ENCODE peak calls at places on chromosomes 2 and 18, in six cellular contexts. F, Q, G, Y, M and N are unnamed samples.

GRCh38 chr2:172370821-172371455 is 56.4 kb upstream of the ITGA6 start:
- DNase-seq in G (no peak), Y (no peak), M (no peak), Q (no peak), F (peak), N (no peak)

GRCh38 chr2:18092760-18093159 is 214.3 kb downstream of the KCNS3 start:
- DNase-seq in G (no peak), Y (no peak), M (no peak), Q (no peak), F (no peak), N (no peak)

GRCh38 chr2:8447610-8448221 is 234.1 kb upstream of the ID2 start:
- DNase-seq in M (no peak), G (no peak), Q (no peak), F (peak), Y (peak), N (no peak)

GRCh38 chr2:73255907-73256617 is 22.0 kb downstream of the CCT7 start:
- DNase-seq in Y (no peak), M (no peak), G (no peak), Q (no peak), F (no peak), N (no peak)

GRCh38 chr2:15560404-15560987 is 638 bp downstream of the NBAS start:
- DNase-seq in Q (peak), G (peak), M (no peak), Y (peak), F (peak), N (no peak)

GRCh38 chr2:18428516-18428915 is 131.9 kb downstream of the RDH14 start:
- DNase-seq in Y (no peak), F (no peak), Q (no peak), G (no peak), M (no peak), N (no peak)

GRCh38 chr18:48781041-48781989 is 169.4 kb downstream of the SMAD7 start:
- DNase-seq in G (peak), M (peak), Q (no peak), Y (peak), F (no peak), N (peak)

GRCh38 chr2:120661551-120661950 is 74.1 kb upstream of the GLI2 start:
- DNase-seq in F (no peak), Y (no peak), G (no peak), Q (no peak), M (no peak), N (no peak)

GRCh38 chr2:7083580-7084509 is 166.6 kb downstream of the RNF144A start:
- DNase-seq in Q (no peak), G (no peak), M (no peak), F (peak), Y (peak), N (no peak)

GRCh38 chr2:15874311-15874710 is 66.0 kb upstream of the MYCN start:
- DNase-seq in G (no peak), M (no peak), Q (no peak), Y (no peak), F (peak), N (no peak)

GRCh38 chr2:65367517-65367916 is 64.9 kb downstream of the SPRED2 start:
- DNase-seq in M (peak), F (peak), G (peak), Q (no peak), Y (peak), N (peak)

GRCh38 chr2:219125225-219125885 is 35.3 kb downstream of the NHEJ1 start:
- DNase-seq in Y (peak), M (peak), F (peak), Q (no peak), G (no peak), N (no peak)

GRCh38 chr18:26536032-26536431 is 12.3 kb downstream of the KCTD1 start:
- DNase-seq in M (no peak), F (peak), Y (peak), Q (no peak), G (no peak), N (no peak)

GRCh38 chr2:126828471-126828870 is 70.2 kb upstream of the TEX51 start:
- DNase-seq in Y (no peak), Q (no peak), G (no peak), F (no peak), M (no peak), N (no peak)

GRCh38 chr2:1612391-1613077 is 131.8 kb downstream of the PXDN start:
- DNase-seq in M (no peak), Y (no peak), G (peak), Q (no peak), F (no peak), N (no peak)

GRCh38 chr2:190023860-190024259 is 38.7 kb downstream of the MSTN start:
- DNase-seq in M (no peak), F (peak), Y (peak), Q (peak), G (peak), N (no peak)

GRCh38 chr2:191155608-191156071 is 4.8 kb upstream of the STAT4 start:
- DNase-seq in Q (peak), G (peak), Y (peak), F (peak), M (no peak), N (no peak)

GRCh38 chr2:45494978-45495293 is 116.1 kb downstream of the SRBD1 start:
- DNase-seq in G (no peak), F (no peak), M (no peak), Q (no peak), Y (no peak), N (no peak)

GRCh38 chr18:51337406-51337805 is 139.9 kb upstream of the MEX3C start:
- DNase-seq in M (no peak), Y (no peak), F (peak), Q (no peak), G (no peak), N (no peak)

DNA sequence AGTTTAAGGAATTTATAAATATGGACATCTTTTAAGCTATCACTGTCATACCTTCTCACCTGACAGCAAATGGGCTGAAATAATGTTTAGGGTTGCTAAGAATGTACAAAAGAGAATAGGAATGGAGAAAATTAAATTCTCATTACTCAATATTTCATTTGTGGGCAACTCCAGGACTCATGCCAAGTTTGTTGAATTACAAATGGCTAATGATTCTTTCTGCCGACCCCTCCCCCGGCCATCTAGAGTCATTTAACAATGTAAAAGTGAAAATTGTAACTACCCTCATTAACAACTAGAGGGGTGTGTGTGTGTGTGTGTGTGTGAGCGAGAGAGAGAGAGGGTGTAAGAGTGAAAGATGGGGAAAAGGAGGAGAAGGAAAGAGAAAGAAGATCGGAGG is 708.5 kb upstream of the FAM98A start:
- DNase-seq in Y (no peak), Q (no peak), F (no peak), G (no peak), M (no peak), N (no peak)
- TF ChIP-seq CTCF in Y (no peak), Q (no peak), F (no peak), G (no peak), M (no peak), N (no peak)

DNA sequence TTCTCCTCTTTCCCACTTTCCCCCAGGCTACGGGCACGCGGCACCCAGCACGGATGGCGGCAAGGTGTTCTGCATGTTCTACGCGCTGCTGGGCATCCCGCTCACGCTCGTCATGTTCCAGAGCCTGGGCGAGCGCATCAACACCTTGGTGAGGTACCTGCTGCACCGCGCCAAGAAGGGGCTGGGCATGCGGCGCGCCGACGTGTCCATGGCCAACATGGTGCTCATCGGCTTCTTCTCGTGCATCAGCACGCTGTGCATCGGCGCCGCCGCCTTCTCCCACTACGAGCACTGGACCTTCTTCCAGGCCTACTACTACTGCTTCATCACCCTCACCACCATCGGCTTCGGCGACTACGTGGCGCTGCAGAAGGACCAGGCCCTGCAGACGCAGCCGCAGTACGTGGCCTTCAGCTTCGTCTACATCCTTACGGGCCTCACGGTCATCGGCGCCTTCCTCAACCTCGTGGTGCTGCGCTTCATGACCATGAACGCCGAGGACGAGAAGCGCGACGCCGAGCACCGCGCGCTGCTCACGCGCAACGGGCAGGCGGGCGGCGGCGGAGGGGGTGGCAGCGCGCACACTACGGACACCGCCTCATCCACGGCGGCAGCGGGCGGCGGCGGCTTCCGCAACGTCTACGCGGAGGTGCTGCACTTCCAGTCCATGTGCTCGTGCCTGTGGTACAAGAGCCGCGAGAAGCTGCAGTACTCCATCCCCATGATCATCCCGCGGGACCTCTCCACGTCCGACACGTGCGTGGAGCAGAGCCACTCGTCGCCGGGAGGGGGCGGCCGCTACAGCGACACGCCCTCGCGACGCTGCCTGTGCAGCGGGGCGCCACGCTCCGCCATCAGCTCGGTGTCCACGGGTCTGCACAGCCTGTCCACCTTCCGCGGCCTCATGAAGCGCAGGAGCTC is 35.4 kb downstream of the KCNK3 start:
- DNase-seq in G (no peak), M (no peak), F (no peak), Q (no peak), Y (no peak), N (no peak)
- TF ChIP-seq CTCF in G (no peak), M (no peak), F (no peak), Q (no peak), Y (peak), N (no peak)

GRCh38 chr18:213977-214376 is 53.9 kb downstream of the THOC1 start:
- DNase-seq in M (no peak), Y (no peak), G (no peak), F (no peak), Q (no peak), N (no peak)
- TF ChIP-seq CTCF in M (no peak), Y (no peak), G (no peak), F (no peak), Q (no peak), N (no peak)

GRCh38 chr2:161729-162128 is 102.1 kb downstream of the SH3YL1 start:
- DNase-seq in Y (no peak), F (no peak), Q (no peak), G (no peak), M (no peak), N (no peak)
- TF ChIP-seq CTCF in Y (no peak), F (no peak), Q (no peak), G (no peak), M (no peak), N (no peak)

GRCh38 chr2:195482050-195482449 is 175.0 kb upstream of the SLC39A10 start:
- DNase-seq in Q (no peak), G (no peak), Y (no peak), F (no peak), M (no peak), N (no peak)

GRCh38 chr2:195480121-195480520 is 176.9 kb upstream of the SLC39A10 start:
- DNase-seq in Y (no peak), M (no peak), G (no peak), F (no peak), Q (no peak), N (no peak)

GRCh38 chr2:195477248-195477995 is 179.6 kb upstream of the SLC39A10 start:
- DNase-seq in M (no peak), F (peak), Y (peak), Q (no peak), G (no peak), N (no peak)

GRCh38 chr2:195477996-195478382 is 179.0 kb upstream of the SLC39A10 start:
- DNase-seq in G (no peak), Q (no peak), M (no peak), Y (no peak), F (no peak), N (no peak)

GRCh38 chr2:195479407-195479806 is 177.6 kb upstream of the SLC39A10 start:
- DNase-seq in M (no peak), F (no peak), Y (no peak), G (no peak), Q (no peak), N (no peak)
- TF ChIP-seq CTCF in M (no peak), F (no peak), Y (no peak), G (no peak), Q (no peak), N (no peak)

GRCh38 chr2:223692227-223692947 is 90.2 kb upstream of the SCG2 start:
- DNase-seq in G (peak), F (peak), M (peak), Q (no peak), Y (peak), N (no peak)
- TF ChIP-seq CTCF in G (peak), F (peak), M (peak), Q (peak), Y (peak), N (peak)